ENCODE peak calls at places on chromosomes 1 and 21, in nine cellular contexts. F, V, P, E, G, Y, H, J and T are unnamed samples. For H3K4me1, the result is how much of the 10 kb centered on the place peaks cover.

GRCh38 chr1:101044259-101044658 is 18.7 kb upstream of the DPH5 start:
- DNase-seq in E (no peak), F (no peak), G (no peak), Y (no peak), H (no peak), P (no peak), J (no peak), V (no peak), T (no peak)

GRCh38 chr1:182328591-182328990 is 63.0 kb downstream of the GLUL start:
- DNase-seq in P (no peak), J (no peak), V (no peak), H (no peak), E (no peak), Y (no peak), F (no peak), G (no peak), T (no peak)

GRCh38 chr21:16424331-16424749 is 694.6 kb downstream of the USP25 start:
- DNase-seq in Y (no peak), F (no peak), E (no peak), G (no peak), H (no peak), V (no peak), J (no peak), P (no peak), T (no peak)

GRCh38 chr21:14453339-14453738 is 70.4 kb upstream of the HSPA13 start:
- DNase-seq in V (no peak), P (no peak), E (no peak), G (no peak), J (no peak), F (no peak), Y (no peak), H (no peak), T (no peak)

GRCh38 chr1:15355968-15356621 is 53.6 kb upstream of the EFHD2 start:
- DNase-seq in H (peak), V (peak), G (no peak), J (no peak), E (no peak), Y (no peak), P (no peak), F (peak), T (no peak)

GRCh38 chr1:21857142-21857839 is 45.2 kb downstream of the LDLRAD2 start:
- DNase-seq in F (no peak), J (no peak), P (no peak), E (no peak), G (no peak), Y (no peak), H (no peak), V (no peak), T (no peak)

GRCh38 chr1:47991187-47991586 is 6.0 kb downstream of the TRABD2B start:
- DNase-seq in Y (no peak), H (no peak), P (no peak), V (no peak), G (no peak), E (no peak), J (no peak), F (peak), T (no peak)

GRCh38 chr1:151491641-151492040 is 19.5 kb upstream of the CGN start:
- DNase-seq in Y (no peak), P (no peak), H (no peak), E (no peak), F (no peak), V (no peak), J (no peak), G (no peak), T (no peak)

GRCh38 chr1:117093870-117094621 is 27.5 kb downstream of the TRIM45 start:
- DNase-seq in G (no peak), P (no peak), F (peak), H (peak), V (peak), E (no peak), Y (no peak), J (no peak), T (no peak)

GRCh38 chr1:60573121-60573520 is 499.6 kb upstream of the C1orf87 start:
- DNase-seq in J (no peak), G (no peak), Y (peak), H (no peak), V (no peak), E (no peak), F (no peak), P (no peak), T (no peak)

GRCh38 chr1:16187748-16188401 is 24.6 kb downstream of the ARHGEF19 start:
- DNase-seq in F (no peak), E (peak), V (no peak), H (peak), G (peak), Y (peak), P (peak), J (peak), T (no peak)

GRCh38 chr1:174965006-174965971 is 34.5 kb upstream of the CACYBP start:
- DNase-seq in H (peak), J (no peak), P (peak), E (peak), V (no peak), G (no peak), F (no peak), Y (no peak), T (no peak)

GRCh38 chr1:6460349-6461236 is 5.4 kb downstream of the TNFRSF25 start:
- DNase-seq in F (no peak), E (no peak), H (no peak), Y (no peak), G (no peak), J (no peak), P (peak), V (no peak), T (no peak)

GRCh38 chr1:56453016-56453721 is 126.2 kb downstream of the PLPP3 start:
- DNase-seq in F (no peak), P (no peak), J (no peak), Y (no peak), G (peak), E (no peak), V (no peak), H (no peak), T (no peak)

GRCh38 chr21:29305068-29305467 is 6.3 kb downstream of the BACH1 start:
- DNase-seq in E (no peak), Y (no peak), V (no peak), P (no peak), G (no peak), F (no peak), J (no peak), H (no peak), T (no peak)

GRCh38 chr21:35321322-35322200 is 272.5 kb upstream of the RUNX1 start:
- DNase-seq in V (no peak), F (no peak), J (no peak), Y (no peak), H (no peak), P (no peak), G (no peak), E (no peak), T (no peak)

GRCh38 chr1:201317551-201317950 is 34.2 kb downstream of the PKP1 start:
- DNase-seq in H (no peak), F (no peak), Y (no peak), J (peak), P (no peak), G (peak), V (no peak), E (no peak), T (no peak)

GRCh38 chr1:182556279-182556678 is 32.8 kb downstream of the RNASEL start:
- DNase-seq in Y (no peak), H (no peak), V (no peak), F (no peak), P (no peak), E (no peak), G (no peak), J (no peak), T (no peak)

GRCh38 chr21:27024316-27024715 is 57.4 kb upstream of the ADAMTS5 start:
- DNase-seq in J (no peak), E (no peak), F (no peak), G (no peak), V (no peak), Y (no peak), H (peak), P (no peak), T (no peak)

GRCh38 chr1:62772607-62773295 is 11.2 kb upstream of the ATG4C start:
- DNase-seq in G (no peak), E (no peak), H (no peak), Y (no peak), J (no peak), F (no peak), V (no peak), P (no peak), T (no peak)

GRCh38 chr1:53615101-53615500 is 123.9 kb downstream of the GLIS1 start:
- DNase-seq in P (peak), V (no peak), E (no peak), J (no peak), F (no peak), Y (no peak), H (no peak), G (peak), T (peak)

DNA sequence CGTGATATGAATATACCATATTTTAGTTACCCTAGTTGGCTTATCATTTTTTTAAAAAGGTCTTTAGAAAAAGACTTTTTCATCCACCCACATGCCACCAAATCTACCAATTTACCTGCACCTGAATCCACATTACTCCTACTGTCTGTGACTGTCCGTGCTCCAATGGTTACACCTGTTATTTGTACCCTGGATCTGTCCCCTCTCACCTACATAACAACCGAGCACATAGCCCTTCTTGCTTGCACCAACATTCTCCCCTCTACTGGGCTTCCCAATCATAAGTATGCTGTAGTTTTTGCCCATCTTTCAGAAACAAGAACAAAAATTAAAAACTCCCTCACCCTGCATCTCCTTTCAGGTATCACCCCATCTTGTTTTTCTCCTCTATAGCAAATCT is 17.6 kb downstream of the SOD1 start:
- DNase-seq in E (no peak), G (no peak), J (no peak), V (no peak), Y (no peak), H (no peak), P (no peak), F (no peak), T (no peak)
- TF ChIP-seq POLR2A in E (no peak), G (no peak), J (no peak), V (no peak), Y (no peak), H (no peak), P (no peak), F (no peak), T (no peak)

GRCh38 chr21:38924954-38925353 is 119.2 kb downstream of the ETS2 start:
- DNase-seq in Y (no peak), F (no peak), G (no peak), P (no peak), J (no peak), E (no peak), H (no peak), V (no peak), T (no peak)
- H3K4me1 ChIP-seq in Y (under half), F (under half), G (under half), P (under half), J (under half), E (under half), H (under half), V (under half), T (under half)

DNA sequence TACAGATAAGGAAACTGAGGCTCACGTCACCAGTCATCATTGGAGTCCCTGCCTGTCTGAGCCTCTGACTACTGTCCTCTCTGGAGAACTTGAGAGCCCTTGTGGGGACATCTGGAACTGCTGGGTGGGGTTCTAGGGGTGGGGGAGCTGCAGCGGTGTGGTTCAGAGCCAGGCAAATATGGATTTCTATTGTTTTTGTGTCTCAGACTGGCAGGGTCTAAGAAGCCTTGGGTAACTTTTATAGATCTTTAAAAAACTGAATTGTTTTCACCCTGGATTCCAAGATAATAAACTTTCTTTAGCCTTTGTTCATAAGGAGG is 46.9 kb downstream of the IER5 start:
- DNase-seq in F (no peak), J (no peak), V (no peak), Y (no peak), E (no peak), G (no peak), H (no peak), P (no peak), T (no peak)
- TF ChIP-seq CTCF in F (no peak), J (peak), V (peak), Y (no peak), E (peak), G (no peak), H (peak), P (no peak), T (no peak)

DNA sequence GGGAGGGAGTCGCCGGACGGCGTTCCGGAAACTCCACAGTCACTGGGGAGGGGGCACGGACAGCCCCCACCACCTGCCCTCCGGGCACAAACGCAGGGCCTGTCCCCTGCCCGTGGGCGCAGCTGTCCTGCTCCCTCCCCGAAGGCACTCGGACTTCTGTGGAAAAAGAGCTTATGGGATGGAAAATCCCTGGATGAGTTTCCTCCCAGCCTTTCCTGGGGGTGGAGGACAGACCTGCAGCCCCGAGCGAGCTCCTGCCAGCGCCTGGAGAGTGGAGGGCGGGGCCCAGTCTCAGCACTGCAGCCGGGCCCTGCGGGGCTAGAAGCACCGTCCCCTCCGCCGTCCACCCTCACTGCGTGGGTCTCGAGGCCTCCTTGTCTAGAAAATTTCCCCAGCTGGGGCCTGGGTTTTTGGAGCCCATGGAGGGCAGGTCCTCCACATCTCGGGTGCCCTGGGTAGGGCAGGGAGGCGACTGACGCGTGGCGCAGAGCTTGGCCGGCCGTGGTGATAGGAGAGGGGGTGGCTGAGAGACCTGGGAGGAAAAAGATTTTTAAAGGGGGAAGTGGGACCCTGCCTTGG is 6.5 kb upstream of the COL6A1 start:
- DNase-seq in V (no peak), E (peak), P (peak), G (peak), F (peak), Y (no peak), J (peak), H (peak), T (no peak)
- TF ChIP-seq POLR2A in V (no peak), E (no peak), P (no peak), G (peak), F (no peak), Y (no peak), J (no peak), H (no peak), T (no peak)

DNA sequence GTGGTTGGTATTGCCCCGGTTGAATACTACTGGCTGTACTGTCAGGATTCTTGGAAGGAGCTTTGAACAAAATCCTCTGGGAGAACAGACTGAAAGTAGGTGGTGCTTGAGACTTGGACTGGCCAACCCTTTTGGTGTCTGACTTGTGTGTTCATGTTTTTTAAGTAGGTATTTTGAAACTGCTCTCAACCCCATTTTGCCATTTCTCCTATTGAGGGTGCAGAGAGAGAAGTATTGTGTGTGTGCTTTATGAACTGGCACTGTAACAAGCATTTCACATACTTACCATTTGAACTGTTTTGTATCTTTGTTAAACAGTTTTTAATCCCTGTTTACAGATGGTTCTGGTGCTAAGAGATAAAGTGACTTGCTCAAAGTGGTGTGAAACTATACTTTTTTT is 21.3 kb downstream of the ARID1A start:
- DNase-seq in F (no peak), E (no peak), H (no peak), V (no peak), J (no peak), P (no peak), Y (no peak), G (no peak), T (no peak)
- H3K4me1 ChIP-seq in F (under half), E (half or more), H (under half), V (under half), J (under half), P (half or more), Y (under half), G (half or more), T (under half)

GRCh38 chr1:3987669-3988235 is 87.7 kb upstream of the C1orf174 start:
- DNase-seq in Y (no peak), V (no peak), G (no peak), P (no peak), F (no peak), E (no peak), J (peak), H (no peak), T (no peak)

GRCh38 chr1:3988431-3988830 is 88.4 kb upstream of the C1orf174 start:
- DNase-seq in Y (no peak), J (no peak), P (no peak), V (no peak), G (no peak), F (no peak), H (no peak), E (no peak), T (no peak)

GRCh38 chr1:3984586-3984985 is 84.5 kb upstream of the C1orf174 start:
- DNase-seq in G (no peak), F (no peak), J (peak), E (no peak), V (no peak), Y (no peak), H (no peak), P (no peak), T (no peak)

GRCh38 chr1:3989465-3989864 is 89.4 kb upstream of the C1orf174 start:
- DNase-seq in P (no peak), J (no peak), G (no peak), V (no peak), F (no peak), E (no peak), Y (no peak), H (no peak), T (no peak)

GRCh38 chr1:3986686-3987218 is 86.7 kb upstream of the C1orf174 start:
- DNase-seq in G (no peak), P (no peak), E (no peak), F (no peak), V (no peak), Y (no peak), J (no peak), H (no peak), T (no peak)
- TF ChIP-seq CTCF in G (no peak), P (no peak), E (no peak), F (no peak), V (no peak), Y (no peak), J (no peak), H (no peak), T (no peak)